ENCODE peak calls at places on chromosome 14, in five cellular contexts. Z is fibroblast of pulmonary artery; L is cardiac fibroblast; F is CD4-positive, alpha-beta T cell; Q is fibroblast of the aortic adventitia. A is an unnamed sample.
A peak's percentile ranks its signal among the peaks of the same experiment; 100 is the strongest.

GRCh38 chr14:105432657-105433056 is 13.0 kb downstream of the MTA1 start:
- DNase-seq in L (no peak), F (no peak), Z (no peak), Q (no peak), A (no peak)

GRCh38 chr14:34610101-34610500 is 19.8 kb downstream of the SNX6 start:
- DNase-seq in L (no peak), F (no peak), Z (no peak), Q (no peak), A (no peak)

GRCh38 chr14:50619569-50620141 is 48.5 kb downstream of the SAV1 start:
- DNase-seq in Z (peak; percentile 70), F (no peak), Q (peak; percentile 75), L (peak; percentile 71), A (no peak)

GRCh38 chr14:23571701-23572523 is 4.3 kb upstream of the AP1G2 start:
- DNase-seq in L (no peak), Z (no peak), Q (no peak), F (no peak), A (peak; percentile 33)

GRCh38 chr14:105863296-105864108 is 337.1 kb downstream of the TMEM121 start:
- DNase-seq in Q (no peak), L (no peak), Z (no peak), F (no peak), A (peak; percentile 34)

GRCh38 chr14:94559638-94560290 is 1.5 kb upstream of the SERPINA4 start:
- DNase-seq in L (no peak), F (no peak), Q (no peak), Z (no peak), A (no peak)

GRCh38 chr14:103629503-103630121 is 601 bp downstream of the KLC1 start:
- DNase-seq in L (peak; percentile 15), F (no peak), Z (no peak), Q (no peak), A (peak; percentile 48)

GRCh38 chr14:61347771-61348443 is 26.5 kb downstream of the PRKCH start:
- DNase-seq in Z (no peak), Q (no peak), F (no peak), L (no peak), A (no peak)

GRCh38 chr14:89858084-89858483 is 96.4 kb downstream of the EFCAB11 start:
- DNase-seq in Z (no peak), L (no peak), F (no peak), Q (no peak), A (no peak)

GRCh38 chr14:53715390-53715730 is 241.3 kb downstream of the BMP4 start:
- DNase-seq in L (peak; percentile 66), Q (peak; percentile 43), Z (peak; percentile 67), F (no peak), A (no peak)

GRCh38 chr14:105093426-105094192 is 28.4 kb upstream of the GPR132 start:
- DNase-seq in Z (peak; percentile 75), L (peak; percentile 86), Q (peak; percentile 54), F (peak; percentile 41), A (no peak)

GRCh38 chr14:66507722-66508546 is at the start of gene GPHN:
- DNase-seq in Q (peak; percentile 96), L (peak; percentile 99), F (peak; percentile 81), Z (peak; percentile 99), A (peak; percentile 76)
- TF ChIP-seq CTCF in Q (peak; percentile 48), L (peak; percentile 34), F (no peak), Z (peak; percentile 31), A (no peak)

GRCh38 chr14:52649511-52649910 is 45.8 kb downstream of the ERO1A start:
- DNase-seq in L (no peak), Z (no peak), F (no peak), Q (no peak), A (no peak)

DNA sequence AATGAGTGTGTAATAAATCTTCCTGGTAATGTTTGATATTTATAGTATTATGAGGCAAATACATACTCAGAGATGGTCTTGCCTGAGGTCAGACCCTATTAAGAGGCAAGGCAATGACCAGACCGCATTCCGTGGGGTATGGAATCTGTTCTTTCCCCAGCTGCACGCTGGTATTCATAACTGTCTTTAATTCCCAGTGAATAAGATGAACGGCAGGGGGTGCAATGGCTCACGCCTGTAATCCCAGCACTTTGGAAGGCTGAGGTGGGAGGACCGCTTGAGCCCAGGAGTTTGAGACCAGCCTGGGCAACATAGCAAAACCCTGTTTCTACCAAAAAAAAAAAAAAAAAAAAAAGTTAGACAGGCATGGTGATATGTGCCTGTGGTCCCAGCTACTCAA is 44.6 kb downstream of the ERO1A start:
- DNase-seq in L (no peak), F (no peak), Z (no peak), Q (peak; percentile 3), A (no peak)
- TF ChIP-seq CTCF in L (peak; percentile 8), F (no peak), Z (no peak), Q (no peak), A (no peak)

GRCh38 chr14:77804592-77804991 is 4.7 kb downstream of the ADCK1 start:
- DNase-seq in Z (peak; percentile 10), Q (peak; percentile 33), F (no peak), L (peak; percentile 12), A (no peak)

GRCh38 chr14:77794357-77794756 is 5.6 kb upstream of the ADCK1 start:
- DNase-seq in L (no peak), F (no peak), Z (no peak), Q (no peak), A (no peak)

GRCh38 chr14:77800814-77801213 is 905 bp downstream of the ADCK1 start:
- DNase-seq in F (no peak), Z (no peak), L (no peak), Q (no peak), A (no peak)

GRCh38 chr14:77805703-77806102 is 5.8 kb downstream of the ADCK1 start:
- DNase-seq in F (no peak), L (no peak), Z (no peak), Q (no peak), A (no peak)

GRCh38 chr14:77799863-77800730 is at the start of gene ADCK1:
- DNase-seq in F (peak; percentile 72), Z (peak; percentile 77), Q (peak; percentile 68), L (peak; percentile 81), A (peak; percentile 92)
- TF ChIP-seq CTCF in F (peak; percentile 38), Z (peak; percentile 59), Q (peak; percentile 60), L (peak; percentile 59), A (no peak)

GRCh38 chr14:96299441-96299840 is 43.4 kb downstream of the BDKRB1 start:
- DNase-seq in Z (no peak), F (no peak), Q (no peak), L (no peak), A (no peak)

GRCh38 chr14:96297999-96298398 is 42.0 kb downstream of the BDKRB1 start:
- DNase-seq in Q (no peak), Z (no peak), L (no peak), F (no peak), A (no peak)

GRCh38 chr14:96294246-96294645 is 38.2 kb downstream of the BDKRB1 start:
- DNase-seq in L (no peak), F (no peak), Q (no peak), Z (no peak), A (no peak)

GRCh38 chr14:96297000-96297399 is 41.0 kb downstream of the BDKRB1 start:
- DNase-seq in Z (peak; percentile 34), F (no peak), L (peak; percentile 37), Q (peak; percentile 47), A (no peak)
- TF ChIP-seq CTCF in Z (peak; percentile 59), F (peak; percentile 51), L (peak; percentile 38), Q (peak; percentile 48), A (peak; percentile 69)

A was measured in CD14-positive monocyte.